ENCODE peak calls at places on chromosomes 13 and 19, in four cellular contexts. W is body of pancreas, Q is stomach, S is A549. Y is an unnamed sample.

GRCh38 chr19:21569497-21569870 is 64.1 kb downstream of the ZNF429 start:
- DNase-seq in W (no peak), Q (no peak), S (no peak), Y (peak; percentile 74)

GRCh38 chr19:32876919-32877285 is 7.3 kb upstream of the SLC7A9 start:
- DNase-seq in W (no peak), Q (no peak), S (peak; percentile 70), Y (no peak)

GRCh38 chr19:15463865-15464371 is 426 bp downstream of the RASAL3 start:
- DNase-seq in W (no peak), Q (peak; percentile 51), S (no peak), Y (peak; percentile 43)

GRCh38 chr19:13099073-13099999 is 3.3 kb downstream of the LYL1 start:
- DNase-seq in W (peak; percentile 76), Q (peak; percentile 78), S (no peak), Y (peak; percentile 89)

GRCh38 chr13:98514268-98514667 is 62.6 kb downstream of the STK24 start:
- DNase-seq in W (no peak), Q (no peak), S (no peak), Y (no peak)

GRCh38 chr19:51366999-51367564 is 894 bp upstream of the ETFB start:
- DNase-seq in W (no peak), Q (peak; percentile 28), S (no peak), Y (no peak)

GRCh38 chr19:16594131-16594586 is 21.9 kb upstream of the SLC35E1 start:
- DNase-seq in W (no peak), Q (no peak), S (no peak), Y (no peak)

GRCh38 chr19:31666126-31666525 is 316.9 kb upstream of the TSHZ3 start:
- DNase-seq in W (no peak), Q (no peak), S (no peak), Y (no peak)

GRCh38 chr19:49875801-49876421 is 1.2 kb downstream of the AKT1S1 start:
- DNase-seq in W (peak; percentile 48), Q (no peak), S (no peak), Y (peak; percentile 79)

GRCh38 chr19:15124572-15125231 is 17.5 kb downstream of the SYDE1 start:
- DNase-seq in W (no peak), Q (peak; percentile 55), S (no peak), Y (peak; percentile 91)

GRCh38 chr13:49690990-49691886 is at the start of gene EBPL:
- DNase-seq in W (peak; percentile 95), Q (peak; percentile 95), S (peak; percentile 87), Y (peak; percentile 91)

GRCh38 chr19:53554804-53555203 is 16.9 kb downstream of the ZNF331 start:
- DNase-seq in W (peak; percentile 18), Q (no peak), S (no peak), Y (no peak)

GRCh38 chr13:93535256-93535655 is 308.6 kb downstream of the GPC6 start:
- DNase-seq in W (no peak), Q (no peak), S (peak; percentile 2), Y (no peak)

GRCh38 chr13:109211616-109212015 is 574.8 kb downstream of the IRS2 start:
- DNase-seq in W (no peak), Q (no peak), S (peak; percentile 20), Y (no peak)

GRCh38 chr19:28553005-28553404 is 659.9 kb downstream of the UQCRFS1 start:
- DNase-seq in W (no peak), Q (no peak), S (no peak), Y (no peak)

GRCh38 chr13:30406779-30407416 is 15.4 kb upstream of the UBE2L5 start:
- DNase-seq in W (no peak), Q (no peak), S (no peak), Y (no peak)
- H3K4me1 ChIP-seq in W (peaks cover 16% of the 10 kb centered on the region), Q (peaks cover 6% of the 10 kb centered on the region), S (peaks cover 16% of the 10 kb centered on the region), Y (peaks cover 2% of the 10 kb centered on the region)

GRCh38 chr13:40503966-40504591 is 162.4 kb downstream of the FOXO1 start:
- DNase-seq in W (peak; percentile 18), Q (no peak), S (peak; percentile 90), Y (no peak)
- TF ChIP-seq POLR2A in W (no peak), Q (no peak), S (no peak), Y (no peak)

DNA sequence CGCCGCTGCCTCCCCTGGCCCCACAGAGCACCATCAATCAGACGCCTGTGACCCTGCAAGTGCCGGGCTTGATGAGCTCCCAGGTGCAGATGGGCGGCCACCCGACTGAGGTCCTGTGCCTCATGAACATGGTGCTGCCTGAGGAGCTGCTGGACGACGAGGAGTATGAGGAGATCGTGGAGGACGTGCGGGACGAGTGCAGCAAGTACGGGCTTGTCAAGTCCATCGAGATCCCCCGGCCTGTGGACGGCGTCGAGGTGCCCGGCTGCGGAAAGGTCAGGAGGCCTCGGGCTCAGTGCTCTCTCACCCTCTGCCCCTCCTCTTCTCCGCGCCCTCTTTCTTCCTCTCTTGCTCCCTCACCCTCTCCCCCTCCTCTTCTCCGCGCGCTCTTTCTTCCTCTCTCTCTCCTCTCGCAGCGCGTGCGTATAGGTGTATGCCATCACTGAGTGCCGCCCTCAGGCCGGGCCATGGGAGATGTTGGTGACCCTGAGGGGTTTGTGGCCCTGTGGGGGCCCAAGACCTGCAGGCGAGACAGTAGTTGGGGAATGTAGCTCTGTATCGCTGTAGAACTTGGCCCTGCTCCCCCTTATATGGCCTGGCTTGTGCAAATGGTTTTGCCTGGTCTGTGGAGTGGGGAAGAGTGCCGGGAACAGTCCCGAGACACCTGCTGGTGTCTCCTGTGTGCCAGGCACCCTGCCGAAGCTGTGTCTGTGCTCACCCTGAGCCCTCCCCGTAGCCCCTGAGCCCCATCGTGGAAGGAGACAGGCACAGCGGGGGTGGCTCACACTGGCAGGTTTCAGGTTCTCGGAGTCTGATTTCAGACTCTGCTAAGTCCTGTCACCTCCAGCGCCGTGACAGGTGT is 5.4 kb upstream of the EPN1 start:
- DNase-seq in W (no peak), Q (no peak), S (no peak), Y (no peak)
- H3K4me1 ChIP-seq in W (peaks cover 20% of the 10 kb centered on the region), Q (peaks cover 27% of the 10 kb centered on the region), S (peaks cover 51% of the 10 kb centered on the region), Y (peaks cover 8% of the 10 kb centered on the region)

GRCh38 chr19:1848399-1849131 is at the start of gene REXO1:
- DNase-seq in W (peak; percentile 97), Q (peak; percentile 98), S (peak; percentile 93), Y (peak; percentile 93)
- TF ChIP-seq POLR2A in W (peak; percentile 17), Q (no peak), S (peak; percentile 29), Y (peak; percentile 59)

GRCh38 chr13:78625384-78625783 is 22.0 kb upstream of the POU4F1 start:
- DNase-seq in W (no peak), Q (no peak), S (no peak), Y (no peak)
- H3K4me1 ChIP-seq in W (no peaks in the 10 kb centered on the region), Q (no peaks in the 10 kb centered on the region), S (no peaks in the 10 kb centered on the region), Y (no peaks in the 10 kb centered on the region)

DNA sequence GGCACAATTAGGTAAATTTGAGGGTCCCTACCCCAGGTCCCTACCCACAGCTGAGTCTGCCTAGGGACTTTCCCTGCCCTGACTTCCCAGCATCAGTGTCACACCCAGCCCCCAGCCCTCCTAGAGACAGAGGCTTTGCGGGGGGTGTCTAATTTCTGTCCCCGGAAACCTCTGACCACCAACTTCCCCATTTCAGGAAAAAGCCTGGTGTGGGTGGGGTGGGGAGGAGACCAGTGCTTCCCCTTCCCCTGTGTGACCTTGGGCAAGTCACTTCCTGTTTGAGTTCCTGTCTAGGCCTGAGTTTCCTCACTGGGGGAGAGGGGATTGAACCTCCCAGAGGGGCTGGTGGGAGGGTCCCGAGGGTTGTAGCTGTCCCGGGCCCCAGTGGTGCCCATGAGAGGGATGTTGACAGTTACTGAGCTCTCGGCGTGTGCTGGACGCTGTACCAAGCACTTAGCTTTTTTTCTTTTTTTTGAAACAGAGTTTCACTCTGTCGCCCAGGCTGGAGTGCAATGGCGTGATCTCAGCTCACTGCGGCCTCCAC is 7.9 kb downstream of the VASP start:
- DNase-seq in W (peak; percentile 72), Q (no peak), S (no peak), Y (peak; percentile 68)
- TF ChIP-seq POLR2A in W (no peak), Q (no peak), S (no peak), Y (no peak)

GRCh38 chr19:41621654-41622053 is 5.2 kb downstream of the CEACAM4 start:
- DNase-seq in W (peak; percentile 42), Q (no peak), S (no peak), Y (no peak)

GRCh38 chr19:41619018-41619571 is 7.8 kb downstream of the CEACAM4 start:
- DNase-seq in W (no peak), Q (no peak), S (no peak), Y (peak; percentile 11)

GRCh38 chr19:41616785-41617621 is 9.9 kb downstream of the CEACAM4 start:
- DNase-seq in W (no peak), Q (no peak), S (peak; percentile 44), Y (no peak)

GRCh38 chr19:41617941-41618730 is 8.7 kb downstream of the CEACAM4 start:
- DNase-seq in W (no peak), Q (no peak), S (no peak), Y (no peak)

GRCh38 chr19:41620171-41620570 is 6.7 kb downstream of the CEACAM4 start:
- DNase-seq in W (no peak), Q (no peak), S (no peak), Y (no peak)
- H3K4me1 ChIP-seq in W (no peaks in the 10 kb centered on the region), Q (no peaks in the 10 kb centered on the region), S (no peaks in the 10 kb centered on the region), Y (no peaks in the 10 kb centered on the region)

Y was measured in heart left ventricle.